ENCODE peak calls at places on chromosome 12, in six cellular contexts. O is HFF-Myc, G is left lung, X is astrocyte of the spinal cord, J is A549, C is IMR-90. P is an unnamed sample.

GRCh38 chr12:104670439-104671406 is 214.0 kb downstream of the CHST11 start:
- DNase-seq in O (no peak), G (peak), X (no peak), J (peak), C (no peak), P (peak)

GRCh38 chr12:31368666-31369361 is 42.9 kb upstream of the SINHCAF start:
- DNase-seq in O (no peak), G (no peak), X (no peak), J (no peak), C (peak), P (no peak)

GRCh38 chr12:116736962-116737773 is 701 bp downstream of the SPRING1 start:
- DNase-seq in O (no peak), G (no peak), X (no peak), J (no peak), C (no peak), P (no peak)

GRCh38 chr12:123071401-123072304 is 79.2 kb downstream of the PITPNM2 start:
- DNase-seq in O (no peak), G (no peak), X (no peak), J (no peak), C (no peak), P (no peak)

GRCh38 chr12:43544703-43545102 is 7.3 kb downstream of the ADAMTS20 start:
- DNase-seq in O (no peak), G (no peak), X (no peak), J (no peak), C (no peak), P (no peak)

GRCh38 chr12:14950982-14951746 is 10.2 kb downstream of the ARHGDIB start:
- DNase-seq in O (no peak), G (no peak), X (no peak), J (no peak), C (no peak), P (no peak)

GRCh38 chr12:124538194-124539082 is 29.0 kb downstream of the NCOR2 start:
- DNase-seq in O (no peak), G (no peak), X (no peak), J (no peak), C (no peak), P (no peak)

GRCh38 chr12:49910331-49911212 is 6.9 kb upstream of the FAIM2 start:
- DNase-seq in O (no peak), G (no peak), X (no peak), J (no peak), C (no peak), P (no peak)

GRCh38 chr12:125643055-125643454 is 577.8 kb downstream of the AACS start:
- DNase-seq in O (no peak), G (no peak), X (no peak), J (no peak), C (no peak), P (no peak)

GRCh38 chr12:89494411-89495231 is 30.0 kb downstream of the GALNT4 start:
- DNase-seq in O (no peak), G (no peak), X (no peak), J (no peak), C (peak), P (no peak)

GRCh38 chr12:1688086-1688710 is 2.7 kb upstream of the ADIPOR2 start:
- DNase-seq in O (no peak), G (no peak), X (no peak), J (no peak), C (no peak), P (no peak)

GRCh38 chr12:98699568-98699967 is 54.5 kb downstream of the APAF1 start:
- DNase-seq in O (no peak), G (no peak), X (no peak), J (no peak), C (peak), P (no peak)

GRCh38 chr12:74689071-74689655 is 151.5 kb downstream of the ATXN7L3B start:
- DNase-seq in O (peak), G (no peak), X (peak), J (peak), C (peak), P (peak)

GRCh38 chr12:2589381-2589780 is 205.4 kb upstream of the FKBP4 start:
- DNase-seq in O (no peak), G (no peak), X (no peak), J (no peak), C (no peak), P (no peak)

GRCh38 chr12:1532796-1533195 is 61.6 kb downstream of the FBXL14 start:
- DNase-seq in O (no peak), G (no peak), X (peak), J (no peak), C (no peak), P (no peak)

GRCh38 chr12:59444932-59445331 is 150.9 kb upstream of the SLC16A7 start:
- DNase-seq in O (no peak), G (no peak), X (peak), J (no peak), C (peak), P (no peak)

GRCh38 chr12:11840350-11840749 is 190.9 kb downstream of the ETV6 start:
- DNase-seq in O (no peak), G (no peak), X (no peak), J (no peak), C (no peak), P (no peak)

GRCh38 chr12:1373887-1374286 is 220.5 kb downstream of the FBXL14 start:
- DNase-seq in O (peak), G (no peak), X (peak), J (no peak), C (peak), P (no peak)

GRCh38 chr12:74794522-74794921 is 256.9 kb downstream of the ATXN7L3B start:
- DNase-seq in O (no peak), G (no peak), X (peak), J (no peak), C (no peak), P (no peak)

GRCh38 chr12:65364021-65364420 is 85.5 kb downstream of the MSRB3 start:
- DNase-seq in O (no peak), G (no peak), X (no peak), J (no peak), C (peak), P (no peak)

GRCh38 chr12:76786986-76787385 is 23.1 kb downstream of the ZDHHC17 start:
- DNase-seq in O (no peak), G (no peak), X (no peak), J (no peak), C (no peak), P (no peak)

GRCh38 chr12:77953515-77953914 is 122.8 kb downstream of the NAV3 start:
- DNase-seq in O (no peak), G (no peak), X (no peak), J (no peak), C (no peak), P (no peak)

GRCh38 chr12:72491399-72491798 is 219.2 kb downstream of the TRHDE start:
- DNase-seq in O (no peak), G (no peak), X (no peak), J (no peak), C (peak), P (no peak)

GRCh38 chr12:3680919-3681594 is 71.9 kb downstream of the CRACR2A start:
- DNase-seq in O (no peak), G (no peak), X (peak), J (no peak), C (no peak), P (no peak)

GRCh38 chr12:123148223-123148622 is 2.7 kb downstream of the PITPNM2 start:
- DNase-seq in O (no peak), G (no peak), X (no peak), J (no peak), C (no peak), P (no peak)

GRCh38 chr12:94266796-94267529 is 118.6 kb downstream of the PLXNC1 start:
- DNase-seq in O (peak), G (no peak), X (peak), J (no peak), C (peak), P (no peak)

GRCh38 chr12:103373088-103373523 is 122.7 kb downstream of the C12orf42 start:
- DNase-seq in O (no peak), G (no peak), X (no peak), J (no peak), C (no peak), P (no peak)

GRCh38 chr12:6684609-6685008 is 4.6 kb downstream of the ZNF384 start:
- DNase-seq in O (no peak), G (no peak), X (no peak), J (peak), C (peak), P (no peak)

GRCh38 chr12:73612571-73612970 is 925.1 kb upstream of the ATXN7L3B start:
- DNase-seq in O (no peak), G (no peak), X (no peak), J (no peak), C (no peak), P (peak)

GRCh38 chr12:92745874-92746553 is 43.2 kb downstream of the PLEKHG7 start:
- DNase-seq in O (peak), G (peak), X (peak), J (peak), C (peak), P (peak)

DNA sequence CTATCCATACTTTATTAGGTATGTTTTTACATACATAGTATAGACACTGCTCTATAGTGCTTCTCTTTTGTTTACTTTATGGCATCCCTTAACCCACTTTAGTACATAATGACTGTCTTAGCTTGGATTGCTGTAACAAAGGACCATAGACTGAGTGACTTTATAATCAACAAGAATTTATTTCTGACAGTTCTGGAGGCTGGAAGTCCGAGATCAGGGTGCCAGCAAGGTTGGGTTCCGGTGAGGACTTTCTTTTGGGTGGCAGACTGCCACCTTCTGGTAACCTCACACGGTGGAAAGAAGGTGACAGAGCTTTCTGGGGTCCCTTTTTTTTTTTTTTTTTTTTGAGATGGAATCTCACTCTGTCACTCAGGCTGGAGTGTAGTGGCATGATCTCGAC is 48.6 kb upstream of the PPM1H start:
- DNase-seq in O (no peak), G (no peak), X (no peak), J (peak), C (no peak), P (no peak)
- TF ChIP-seq CTCF in O (peak), G (no peak), X (peak), J (peak), C (no peak), P (peak)

DNA sequence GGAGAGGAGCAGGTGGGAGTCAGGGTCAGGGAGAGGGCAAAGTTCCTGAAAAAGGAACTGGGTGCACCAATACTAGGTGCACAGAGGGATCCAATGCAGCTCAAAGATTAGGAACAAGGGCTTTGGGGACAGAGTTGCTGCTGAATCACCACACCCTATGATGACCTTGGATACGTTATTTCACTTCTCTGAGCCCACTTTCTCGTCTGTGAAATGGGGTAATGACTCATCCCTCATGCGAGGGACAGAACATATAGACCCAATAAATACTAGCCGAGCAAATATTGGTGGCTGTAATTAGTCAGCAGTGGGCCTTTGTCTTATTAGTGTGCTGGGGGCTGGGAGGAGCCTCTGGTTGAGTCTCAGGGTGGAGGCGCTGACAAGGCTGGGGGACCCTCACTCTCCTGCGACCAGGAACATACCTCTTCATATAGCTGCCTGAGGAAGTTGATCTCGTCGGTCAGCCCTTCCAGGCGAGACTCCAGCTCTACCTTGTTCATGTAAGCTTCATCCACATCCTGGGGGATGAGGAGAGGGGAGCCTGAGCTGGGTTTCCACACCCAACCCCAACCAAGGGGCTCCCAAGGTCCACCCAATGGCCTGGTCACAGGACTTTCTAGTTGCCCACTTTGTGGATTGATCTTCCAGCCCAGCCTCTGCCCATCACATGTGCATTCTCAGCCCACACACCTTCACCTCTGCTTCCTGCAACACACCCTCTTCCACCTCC is 4.5 kb downstream of the KRT8 start:
- DNase-seq in O (no peak), G (no peak), X (no peak), J (no peak), C (no peak), P (no peak)
- H3K4me3 ChIP-seq in O (no peak), G (no peak), X (no peak), J (peak), C (no peak), P (no peak)

GRCh38 chr12:5073838-5074237 is 30.2 kb downstream of the KCNA5 start:
- DNase-seq in O (no peak), G (no peak), X (no peak), J (no peak), C (peak), P (no peak)
- TF ChIP-seq CTCF in O (peak), G (no peak), X (peak), J (no peak), C (peak), P (peak)

GRCh38 chr12:32395031-32395430 is 4.3 kb upstream of the FGD4 start:
- DNase-seq in O (no peak), G (no peak), X (no peak), J (no peak), C (no peak), P (no peak)

DNA sequence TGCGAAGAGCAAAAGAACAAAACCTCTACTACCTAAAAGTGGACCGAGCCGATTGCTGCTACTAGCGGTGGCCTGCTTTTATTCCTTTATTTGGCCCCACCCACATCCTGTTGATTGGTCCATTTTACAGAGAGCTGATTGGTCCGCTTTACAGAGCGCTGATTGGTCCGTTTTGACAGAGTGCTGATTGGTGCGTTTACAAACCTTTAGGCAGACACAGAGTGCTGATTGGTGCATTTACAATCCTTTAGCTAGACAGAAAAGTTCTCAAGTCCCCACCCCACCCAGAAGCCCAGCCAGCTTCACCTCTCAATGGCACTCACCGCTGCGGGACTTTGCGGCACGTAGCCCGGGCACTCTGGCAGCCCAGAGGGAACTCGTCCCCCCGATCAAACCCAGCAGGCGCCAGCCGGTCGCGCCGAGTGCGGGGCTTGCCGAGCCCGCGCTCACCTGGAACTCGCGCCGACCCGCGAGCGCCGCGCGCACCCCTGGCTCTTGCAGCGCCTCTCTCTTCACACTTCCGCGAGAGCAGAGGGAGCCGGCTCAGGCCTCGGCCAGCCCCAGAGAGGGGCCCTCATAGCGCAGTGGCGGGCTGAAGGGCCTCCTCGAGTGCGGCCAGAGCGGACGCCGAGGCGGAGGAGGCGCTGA is 8.7 kb upstream of the FGD4 start:
- DNase-seq in O (no peak), G (peak), X (peak), J (peak), C (no peak), P (no peak)
- H3K4me3 ChIP-seq in O (peak), G (peak), X (peak), J (peak), C (peak), P (peak)

GRCh38 chr12:108731105-108731865 is at the start of gene CORO1C:
- DNase-seq in O (peak), G (peak), X (peak), J (peak), C (peak), P (peak)
- TF ChIP-seq CTCF in O (peak), G (peak), X (peak), J (peak), C (peak), P (peak)

GRCh38 chr12:27243804-27244679 is at the start of gene STK38L:
- DNase-seq in O (peak), G (peak), X (peak), J (peak), C (peak), P (peak)

GRCh38 chr12:27246774-27247173 is 2.7 kb downstream of the STK38L start:
- DNase-seq in O (no peak), G (no peak), X (peak), J (no peak), C (no peak), P (no peak)

GRCh38 chr12:27245039-27245438 is 953 bp downstream of the STK38L start:
- DNase-seq in O (no peak), G (no peak), X (peak), J (no peak), C (no peak), P (no peak)

GRCh38 chr12:27244680-27245005 is 557 bp downstream of the STK38L start:
- DNase-seq in O (no peak), G (no peak), X (peak), J (no peak), C (peak), P (no peak)

DNA sequence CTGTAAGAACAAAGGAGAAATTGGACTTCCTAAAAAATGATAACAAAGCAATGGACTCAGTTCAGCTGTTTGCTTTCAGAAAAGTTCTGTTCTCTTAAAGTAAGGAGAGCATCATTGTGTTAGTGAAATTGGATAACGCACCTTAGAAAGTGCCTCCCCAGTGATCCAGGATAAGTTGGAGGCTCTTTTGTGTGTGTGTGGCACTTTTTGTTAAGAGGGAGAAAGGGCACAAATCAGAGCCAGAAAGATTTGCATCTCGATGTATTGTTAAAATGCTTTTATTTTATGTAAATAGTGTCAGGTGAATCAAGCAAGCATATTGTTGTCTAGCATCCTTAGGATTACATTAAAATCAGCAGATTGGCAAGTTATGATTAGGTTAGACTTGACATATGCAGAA is 2.1 kb downstream of the STK38L start:
- DNase-seq in O (no peak), G (no peak), X (no peak), J (no peak), C (no peak), P (no peak)
- H3K4me3 ChIP-seq in O (peak), G (peak), X (peak), J (no peak), C (no peak), P (peak)

GRCh38 chr12:26919216-26919555 is 18.6 kb downstream of the INTS13 start:
- DNase-seq in O (no peak), G (no peak), X (no peak), J (no peak), C (no peak), P (peak)

GRCh38 chr12:26921886-26922285 is 15.9 kb downstream of the INTS13 start:
- DNase-seq in O (no peak), G (no peak), X (no peak), J (no peak), C (no peak), P (no peak)

GRCh38 chr12:26918321-26919215 is 19.2 kb downstream of the INTS13 start:
- DNase-seq in O (no peak), G (no peak), X (no peak), J (no peak), C (peak), P (no peak)
- TF ChIP-seq CTCF in O (no peak), G (no peak), X (no peak), J (no peak), C (peak), P (peak)